ENCODE peak calls at places on chromosomes 4 and X, in nine cellular contexts. R is neural progenitor cell, E is MM.1S, L is SK-N-SH, B is astrocyte, T is trophoblast cell, M is IMR-90, Q is neuronal stem cell, V is PC-3. A is an unnamed sample.

GRCh38 chr4:948101-948935 is 16.1 kb downstream of the TMEM175 start:
- DNase-seq in R (no peak), E (no peak), L (peak; percentile 14), B (no peak), T (no peak), M (no peak), Q (no peak), V (no peak), A (no peak)

GRCh38 chr4:183335369-183335940 is 13.2 kb upstream of the CLDN24 start:
- DNase-seq in R (no peak), E (no peak), L (no peak), B (peak; percentile 94), T (peak; percentile 50), M (peak; percentile 96), Q (no peak), V (peak; percentile 88), A (no peak)

GRCh38 chr4:108933046-108933445 is 170.2 kb upstream of the ETNPPL start:
- DNase-seq in R (no peak), E (no peak), L (no peak), B (no peak), T (no peak), M (no peak), Q (no peak), V (no peak), A (no peak)

GRCh38 chr4:126028871-126029270 is 714.1 kb downstream of the FAT4 start:
- DNase-seq in R (no peak), E (no peak), L (no peak), B (peak; percentile 60), T (no peak), M (peak; percentile 76), Q (no peak), V (no peak), A (no peak)

GRCh38 chr4:6390357-6390756 is 82.1 kb downstream of the PPP2R2C start:
- DNase-seq in R (peak; percentile 65), E (no peak), L (no peak), B (no peak), T (no peak), M (no peak), Q (no peak), V (no peak), A (no peak)

GRCh38 chr4:155428128-155428527 is 51.4 kb upstream of the MAP9 start:
- DNase-seq in R (no peak), E (no peak), L (peak; percentile 44), B (no peak), T (no peak), M (no peak), Q (no peak), V (no peak), A (no peak)

GRCh38 chr4:76641351-76641750 is 206.3 kb downstream of the SHROOM3 start:
- DNase-seq in R (no peak), E (no peak), L (no peak), B (no peak), T (no peak), M (no peak), Q (no peak), V (no peak), A (no peak)

GRCh38 chr4:78864405-78865024 is 74.7 kb downstream of the PAQR3 start:
- DNase-seq in R (peak; percentile 70), E (peak; percentile 80), L (peak; percentile 34), B (peak; percentile 62), T (peak; percentile 89), M (peak; percentile 85), Q (peak; percentile 52), V (peak; percentile 78), A (peak; percentile 76)

GRCh38 chrX:13569479-13570244 is at the start of gene EGFL6:
- DNase-seq in R (peak; percentile 56), E (no peak), L (peak; percentile 28), B (no peak), T (no peak), M (no peak), Q (no peak), V (no peak), A (no peak)

GRCh38 chr4:75678473-75678872 is 5.3 kb upstream of the G3BP2 start:
- DNase-seq in R (no peak), E (no peak), L (no peak), B (no peak), T (no peak), M (no peak), Q (no peak), V (no peak), A (no peak)

GRCh38 chr4:48467891-48468290 is 15.3 kb upstream of the SLC10A4 start:
- DNase-seq in R (no peak), E (no peak), L (no peak), B (no peak), T (no peak), M (no peak), Q (no peak), V (no peak), A (no peak)

DNA sequence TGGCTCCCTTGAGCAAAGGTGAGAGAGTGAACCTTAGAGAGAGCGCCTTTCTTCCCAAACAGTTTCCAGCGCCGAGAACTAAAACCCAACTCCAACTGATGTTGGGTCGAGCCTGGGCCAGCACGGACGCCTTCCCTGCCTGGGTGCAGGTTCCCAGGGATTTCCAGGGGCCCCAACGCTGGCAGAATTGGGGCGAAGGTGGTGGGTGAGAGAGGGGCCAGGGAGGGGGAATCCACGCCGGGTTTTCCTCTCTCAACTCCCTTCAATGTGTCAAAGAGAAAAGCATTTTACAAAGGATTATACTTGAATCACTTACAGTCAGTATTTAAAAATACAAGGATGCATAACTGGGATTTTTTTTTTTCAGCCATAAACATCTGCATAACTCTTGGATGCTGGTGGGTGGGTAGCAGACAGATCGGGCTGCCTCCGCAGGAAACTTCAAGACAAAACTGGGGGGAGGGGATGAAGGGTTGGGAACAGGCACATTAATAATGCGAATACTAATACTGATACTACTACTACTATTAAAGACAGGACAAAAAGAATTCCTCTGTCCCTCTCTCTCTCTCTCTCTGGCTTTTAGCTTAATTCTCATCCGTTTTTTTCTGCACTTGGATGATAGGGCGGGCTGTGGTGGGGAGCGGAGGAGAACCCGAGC is 1.3 kb upstream of the ARX start:
- DNase-seq in R (peak; percentile 36), E (no peak), L (no peak), B (no peak), T (no peak), M (no peak), Q (no peak), V (no peak), A (no peak)
- H3K27ac ChIP-seq in R (no peak overlapping the region), E (no peak overlapping the region), L (no peak overlapping the region), B (no peak overlapping the region), T (no peak overlapping the region), M (no peak overlapping the region), Q (no peak overlapping the region), V (no peak overlapping the region), A (no peak overlapping the region)

DNA sequence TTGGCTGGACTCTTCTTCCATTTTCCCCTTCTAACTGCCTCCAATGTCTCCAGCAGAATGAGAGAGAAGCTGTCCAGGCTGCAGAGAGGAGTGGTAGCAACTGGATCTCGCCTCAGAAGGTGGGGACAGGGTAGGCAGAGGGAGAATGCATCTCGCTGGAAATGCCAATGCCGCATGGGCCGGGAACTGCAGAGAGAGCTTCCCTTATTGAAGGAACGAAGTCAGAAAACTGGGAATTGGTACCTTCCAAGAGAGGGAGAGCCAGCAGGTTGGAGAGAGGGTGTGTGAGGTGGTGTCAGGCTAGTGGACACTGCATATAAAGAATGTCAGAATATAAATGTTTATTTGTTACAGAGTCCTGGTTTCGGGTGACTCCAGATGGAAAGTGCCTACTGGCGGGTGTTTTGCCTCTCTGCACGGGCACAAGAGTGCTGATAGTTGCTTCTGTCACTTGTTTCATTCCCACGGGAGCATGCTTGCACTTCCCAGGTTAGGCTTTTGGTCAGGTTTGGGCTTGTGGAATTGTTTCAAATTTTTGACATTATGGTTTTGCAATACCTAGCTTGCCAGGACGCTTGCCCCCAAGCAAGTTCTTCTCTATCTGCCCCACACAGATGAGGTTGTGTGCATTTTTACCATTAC is 156.8 kb upstream of the STS start:
- DNase-seq in R (no peak), E (no peak), L (no peak), B (no peak), T (peak; percentile 44), M (no peak), Q (no peak), V (no peak), A (no peak)
- H3K9ac ChIP-seq in R (no peak overlapping the region), E (no peak overlapping the region), L (no peak overlapping the region), B (no peak overlapping the region), T (no peak overlapping the region), M (no peak overlapping the region), Q (no peak overlapping the region), V (no peak overlapping the region), A (no peak overlapping the region)

GRCh38 chr4:169601016-169601771 is 11.2 kb downstream of the NEK1 start:
- DNase-seq in R (no peak), E (no peak), L (no peak), B (no peak), T (no peak), M (no peak), Q (no peak), V (no peak), A (no peak)

GRCh38 chr4:169603312-169603711 is 9.1 kb downstream of the NEK1 start:
- DNase-seq in R (no peak), E (no peak), L (no peak), B (no peak), T (no peak), M (no peak), Q (no peak), V (no peak), A (no peak)

GRCh38 chr4:169604903-169605331 is 7.5 kb downstream of the NEK1 start:
- DNase-seq in R (no peak), E (no peak), L (peak; percentile 36), B (no peak), T (no peak), M (no peak), Q (no peak), V (no peak), A (no peak)

DNA sequence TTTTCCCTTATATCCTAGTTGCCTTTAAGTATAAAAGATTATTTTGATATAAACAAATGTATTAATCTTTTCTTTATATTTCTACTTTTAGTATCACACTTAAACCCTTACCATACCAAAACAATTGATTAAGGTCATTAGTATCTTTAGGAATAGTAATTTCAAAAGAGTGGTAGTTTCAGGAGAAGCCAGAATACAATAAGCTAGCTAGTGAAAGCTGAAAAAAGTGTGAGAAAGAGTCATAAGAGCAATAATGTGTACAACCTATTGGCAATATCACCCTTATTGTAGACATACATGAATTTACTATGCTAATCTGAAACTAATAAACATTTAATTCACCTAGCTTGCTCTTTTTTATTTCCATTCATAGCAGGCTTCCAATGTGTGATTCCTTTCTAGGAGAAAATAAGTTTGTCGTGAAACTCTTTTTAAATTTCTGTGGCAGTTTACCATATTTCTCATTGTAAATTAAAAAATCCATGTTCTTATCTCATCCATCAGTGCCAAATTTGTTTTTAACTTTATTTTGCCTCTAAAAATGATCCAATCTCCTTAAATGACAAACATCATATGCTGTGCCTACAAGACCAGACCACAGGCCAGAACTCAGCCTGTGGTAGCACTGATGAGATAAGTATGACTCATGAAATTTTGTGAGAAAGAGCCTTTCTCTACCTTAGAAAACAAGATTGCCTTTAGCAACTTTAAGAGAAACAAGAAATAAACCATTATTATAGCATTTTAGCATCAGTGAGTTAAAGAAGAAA is 8.1 kb downstream of the NEK1 start:
- DNase-seq in R (no peak), E (no peak), L (peak; percentile 65), B (peak; percentile 79), T (no peak), M (peak; percentile 83), Q (no peak), V (peak; percentile 67), A (no peak)
- H3K4me2 ChIP-seq in R (no peak overlapping the region), E (no peak overlapping the region), L (peak overlapping the region; percentile 9), B (no peak overlapping the region), T (no peak overlapping the region), M (no peak overlapping the region), Q (no peak overlapping the region), V (peak overlapping the region; percentile 26), A (no peak overlapping the region)

DNA sequence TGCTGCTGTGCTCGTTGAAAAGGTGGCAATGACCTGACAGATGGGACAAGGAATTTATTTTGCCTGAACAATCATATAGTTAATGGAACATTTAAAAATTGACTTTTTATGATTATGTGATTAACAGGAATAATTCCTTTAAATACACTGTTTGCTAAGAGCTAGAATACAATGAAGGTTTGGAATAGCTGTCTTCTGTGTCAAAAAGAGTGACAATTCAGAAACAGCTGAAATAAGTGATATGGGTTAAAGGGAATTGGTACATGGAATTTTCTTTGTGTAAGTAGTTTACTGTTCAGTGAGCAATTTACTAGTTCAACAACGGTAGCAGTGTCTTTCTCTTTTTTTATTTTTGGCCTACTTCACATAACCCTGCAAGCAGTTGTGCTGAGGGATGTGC is 1083.5 kb upstream of the GRID2 start:
- DNase-seq in R (no peak), E (no peak), L (no peak), B (no peak), T (no peak), M (no peak), Q (no peak), V (no peak), A (no peak)
- H3K27ac ChIP-seq in R (no peak overlapping the region), E (no peak overlapping the region), L (no peak overlapping the region), B (no peak overlapping the region), T (no peak overlapping the region), M (no peak overlapping the region), Q (no peak overlapping the region), V (no peak overlapping the region), A (no peak overlapping the region)